ENCODE peak calls at places on chromosomes 4 and X, in five cellular contexts. H is LoVo, G is hepatic stellate cell, O is H4, E is iPS-NIHi11. K is an unnamed sample.

GRCh38 chrX:132226169-132226568 is 6.9 kb upstream of the RAP2C start:
- DNase-seq in H (no peak), G (no peak), O (no peak), E (no peak), K (no peak)

GRCh38 chr4:2843023-2843908 is at the start of gene ADD1:
- DNase-seq in H (peak; percentile 88), G (peak; percentile 100), O (peak; percentile 88), E (peak; percentile 100), K (peak; percentile 46)

GRCh38 chr4:4585012-4585670 is 43.3 kb upstream of the STX18 start:
- DNase-seq in H (no peak), G (no peak), O (no peak), E (no peak), K (no peak)

GRCh38 chr4:8115203-8115520 is 43.5 kb downstream of the ABLIM2 start:
- DNase-seq in H (no peak), G (no peak), O (no peak), E (no peak), K (no peak)

GRCh38 chrX:115892787-115893671 is 277.5 kb upstream of the AGTR2 start:
- DNase-seq in H (peak; percentile 16), G (peak; percentile 53), O (peak; percentile 23), E (peak; percentile 65), K (no peak)

GRCh38 chr4:86449746-86450145 is 89.9 kb upstream of the MAPK10 start:
- DNase-seq in H (no peak), G (no peak), O (no peak), E (no peak), K (no peak)

GRCh38 chr4:38867478-38868054 is at the start of gene FAM114A1:
- DNase-seq in H (peak; percentile 84), G (peak; percentile 86), O (peak; percentile 75), E (peak; percentile 88), K (no peak)

GRCh38 chr4:44583393-44583792 is 68.0 kb downstream of the YIPF7 start:
- DNase-seq in H (no peak), G (no peak), O (no peak), E (peak; percentile 26), K (no peak)

GRCh38 chr4:32462944-32463343 is 1742.8 kb downstream of the PCDH7 start:
- DNase-seq in H (no peak), G (no peak), O (peak; percentile 49), E (peak; percentile 70), K (no peak)

GRCh38 chrX:83508006-83508405 is at the start of gene POU3F4:
- DNase-seq in H (no peak), G (no peak), O (peak; percentile 89), E (peak; percentile 53), K (no peak)

GRCh38 chrX:148311544-148311943 is 188.9 kb upstream of the AFF2 start:
- DNase-seq in H (no peak), G (no peak), O (no peak), E (no peak), K (no peak)

GRCh38 chr4:26452565-26453531 is 37.4 kb downstream of the CCKAR start:
- DNase-seq in H (no peak), G (no peak), O (no peak), E (peak; percentile 31), K (no peak)

GRCh38 chr4:94127707-94128328 is 79.8 kb upstream of the SMARCAD1 start:
- DNase-seq in H (peak; percentile 47), G (peak; percentile 22), O (peak; percentile 30), E (peak; percentile 36), K (no peak)

GRCh38 chr4:140102406-140102805 is 51.6 kb downstream of the MAML3 start:
- DNase-seq in H (peak; percentile 49), G (no peak), O (no peak), E (no peak), K (no peak)

GRCh38 chrX:78514852-78515251 is 144.3 kb downstream of the RTL3 start:
- DNase-seq in H (no peak), G (no peak), O (no peak), E (peak; percentile 58), K (peak; percentile 40)

GRCh38 chrX:117510453-117510852 is 606.2 kb downstream of the KLHL13 start:
- DNase-seq in H (no peak), G (no peak), O (no peak), E (peak; percentile 20), K (no peak)

GRCh38 chrX:71927040-71927439 is 16.4 kb downstream of the NHSL2 start:
- DNase-seq in H (no peak), G (no peak), O (no peak), E (no peak), K (no peak)

GRCh38 chrX:48802089-48802812 is 384 bp downstream of the HDAC6 start:
- DNase-seq in H (peak; percentile 73), G (peak; percentile 75), O (peak; percentile 79), E (peak; percentile 86), K (peak; percentile 24)

GRCh38 chrX:138858946-138859345 is 147.4 kb upstream of the FGF13 start:
- DNase-seq in H (no peak), G (no peak), O (no peak), E (no peak), K (no peak)

GRCh38 chr4:102826890-102827673 is at the start of gene UBE2D3:
- DNase-seq in H (peak; percentile 90), G (peak; percentile 74), O (peak; percentile 93), E (peak; percentile 58), K (peak; percentile 92)

GRCh38 chr4:164952551-164952950 is 24.9 kb downstream of the TRIM61 start:
- DNase-seq in H (no peak), G (no peak), O (no peak), E (no peak), K (no peak)

GRCh38 chr4:73432169-73433000 is 3.6 kb upstream of the AFP start:
- DNase-seq in H (no peak), G (no peak), O (no peak), E (no peak), K (no peak)

GRCh38 chr4:71290074-71290473 is 48.7 kb upstream of the SLC4A4 start:
- DNase-seq in H (no peak), G (peak; percentile 40), O (no peak), E (no peak), K (no peak)

GRCh38 chrX:24607616-24608015 is 39.5 kb downstream of the PCYT1B start:
- DNase-seq in H (no peak), G (no peak), O (no peak), E (no peak), K (no peak)

GRCh38 chr4:80322716-80323115 is 12.8 kb upstream of the CFAP299 start:
- DNase-seq in H (no peak), G (peak; percentile 32), O (peak; percentile 59), E (no peak), K (peak; percentile 26)